ENCODE peak calls at places on chromosomes 16 and 17, in seven cellular contexts. A, N, B, H, K, L and D are unnamed samples. For H3K27me3, the result is how much of the 10 kb centered on the place peaks cover.

GRCh38 chr16:53282328-53282727 is 151.9 kb upstream of the RBL2 start:
- DNase-seq in B (no peak), K (no peak), N (no peak), L (no peak), A (no peak), H (no peak), D (no peak)

GRCh38 chr17:5049314-5049819 is 14.1 kb upstream of the SLC52A1 start:
- DNase-seq in N (no peak), B (no peak), L (no peak), K (no peak), A (peak), H (no peak), D (no peak)

GRCh38 chr16:88384222-88385111 is 1.7 kb downstream of the ZNF469 start:
- DNase-seq in B (no peak), L (peak), N (no peak), A (no peak), H (no peak), K (no peak), D (no peak)

GRCh38 chr17:40602445-40603443 is 37.5 kb upstream of the CCR7 start:
- DNase-seq in N (no peak), B (no peak), H (peak), L (no peak), A (no peak), K (peak), D (no peak)

GRCh38 chr17:51356084-51356410 is 95.7 kb downstream of the UTP18 start:
- DNase-seq in K (no peak), A (no peak), H (no peak), B (no peak), N (no peak), L (no peak), D (no peak)

GRCh38 chr17:18004345-18004744 is 31.7 kb downstream of the DRC3 start:
- DNase-seq in B (no peak), K (no peak), L (peak), N (no peak), H (peak), A (no peak), D (no peak)

GRCh38 chr16:75250089-75250808 is 1.2 kb downstream of the BCAR1 start:
- DNase-seq in L (peak), N (peak), K (peak), A (no peak), H (no peak), B (no peak), D (peak)

GRCh38 chr16:28878083-28878926 is at the start of gene ATP2A1:
- DNase-seq in B (no peak), L (peak), A (no peak), K (no peak), N (no peak), H (no peak), D (no peak)

GRCh38 chr16:20799599-20799998 is 6.7 kb downstream of the ERI2 start:
- DNase-seq in H (no peak), A (no peak), K (peak), B (no peak), N (no peak), L (no peak), D (peak)

GRCh38 chr17:72976971-72977767 is 115.3 kb downstream of the SLC39A11 start:
- DNase-seq in B (no peak), A (no peak), K (peak), H (peak), L (peak), N (peak), D (peak)

GRCh38 chr16:11145173-11145820 is 110.7 kb downstream of the SOCS1 start:
- DNase-seq in H (no peak), B (no peak), L (peak), K (no peak), N (no peak), A (no peak), D (peak)

GRCh38 chr17:59441459-59442096 is 110.1 kb downstream of the YPEL2 start:
- DNase-seq in A (no peak), H (no peak), B (no peak), N (no peak), K (no peak), L (no peak), D (no peak)

GRCh38 chr17:82345151-82345976 is 11.8 kb upstream of the SECTM1 start:
- DNase-seq in H (no peak), A (no peak), L (peak), B (no peak), N (no peak), K (no peak), D (no peak)

GRCh38 chr17:64095144-64095882 is 34.6 kb downstream of the ERN1 start:
- DNase-seq in K (no peak), A (no peak), N (no peak), B (peak), H (no peak), L (no peak), D (no peak)

GRCh38 chr17:28270926-28271325 is 48.1 kb upstream of the TMEM97 start:
- DNase-seq in K (no peak), N (no peak), H (no peak), B (no peak), A (no peak), L (no peak), D (peak)

GRCh38 chr16:15777533-15778203 is 79.2 kb downstream of the MYH11 start:
- DNase-seq in B (peak), A (no peak), H (peak), L (no peak), N (no peak), K (peak), D (peak)

GRCh38 chr17:36008998-36009665 is 7.8 kb upstream of the CCL15 start:
- DNase-seq in B (peak), H (peak), N (no peak), L (no peak), A (no peak), K (peak), D (peak)

GRCh38 chr16:14331020-14331419 is 259.9 kb downstream of the MRTFB start:
- DNase-seq in L (no peak), H (no peak), A (no peak), B (no peak), K (no peak), N (no peak), D (no peak)

GRCh38 chr16:69890114-69890890 is 60.8 kb upstream of the CLEC18A start:
- DNase-seq in A (no peak), H (peak), L (peak), N (peak), B (peak), K (peak), D (peak)

GRCh38 chr17:692116-692515 is 22.5 kb downstream of the VPS53 start:
- DNase-seq in B (no peak), L (no peak), K (peak), N (no peak), H (no peak), A (no peak), D (peak)

GRCh38 chr16:61814716-61815347 is 221.4 kb downstream of the CDH8 start:
- DNase-seq in H (no peak), B (no peak), K (no peak), A (no peak), L (no peak), N (no peak), D (no peak)

GRCh38 chr17:32015245-32016013 is 8.2 kb downstream of the LRRC37B start:
- DNase-seq in K (no peak), L (peak), B (no peak), A (no peak), N (no peak), H (no peak), D (no peak)

GRCh38 chr16:84292032-84292431 is 2.6 kb upstream of the WFDC1 start:
- DNase-seq in H (no peak), B (no peak), L (no peak), K (no peak), A (no peak), N (no peak), D (peak)

GRCh38 chr16:30370444-30371247 is at the start of gene TBC1D10B:
- DNase-seq in K (peak), N (peak), B (peak), L (peak), H (peak), A (peak), D (peak)

GRCh38 chr16:10181196-10182162 is 749 bp downstream of the GRIN2A start:
- DNase-seq in B (peak), L (peak), K (peak), N (peak), H (peak), A (no peak), D (peak)

GRCh38 chr17:68021963-68022362 is 13.6 kb upstream of the KPNA2 start:
- DNase-seq in A (no peak), B (no peak), L (no peak), N (no peak), K (no peak), H (no peak), D (no peak)

GRCh38 chr16:85192736-85193493 is 80.6 kb upstream of the CIBAR2 start:
- DNase-seq in K (peak), N (no peak), A (no peak), H (no peak), L (peak), B (no peak), D (peak)

GRCh38 chr17:7249219-7249618 is 2.3 kb downstream of the CTDNEP1 start:
- DNase-seq in B (no peak), H (no peak), L (no peak), A (no peak), K (no peak), N (no peak), D (no peak)

GRCh38 chr17:17570207-17570797 is 21.2 kb downstream of the PEMT start:
- DNase-seq in L (peak), N (peak), A (no peak), B (peak), H (peak), K (peak), D (peak)

GRCh38 chr16:57358527-57359095 is at the start of gene CCL22:
- DNase-seq in B (no peak), K (no peak), N (no peak), L (no peak), A (no peak), H (no peak), D (no peak)

GRCh38 chr17:61201211-61201610 is 198.4 kb upstream of the TBX2 start:
- DNase-seq in K (peak), B (no peak), L (no peak), N (no peak), A (no peak), H (no peak), D (peak)

GRCh38 chr16:49564577-49565224 is 191.1 kb downstream of the C16orf78 start:
- DNase-seq in B (no peak), N (no peak), H (no peak), K (no peak), L (no peak), A (no peak), D (peak)

DNA sequence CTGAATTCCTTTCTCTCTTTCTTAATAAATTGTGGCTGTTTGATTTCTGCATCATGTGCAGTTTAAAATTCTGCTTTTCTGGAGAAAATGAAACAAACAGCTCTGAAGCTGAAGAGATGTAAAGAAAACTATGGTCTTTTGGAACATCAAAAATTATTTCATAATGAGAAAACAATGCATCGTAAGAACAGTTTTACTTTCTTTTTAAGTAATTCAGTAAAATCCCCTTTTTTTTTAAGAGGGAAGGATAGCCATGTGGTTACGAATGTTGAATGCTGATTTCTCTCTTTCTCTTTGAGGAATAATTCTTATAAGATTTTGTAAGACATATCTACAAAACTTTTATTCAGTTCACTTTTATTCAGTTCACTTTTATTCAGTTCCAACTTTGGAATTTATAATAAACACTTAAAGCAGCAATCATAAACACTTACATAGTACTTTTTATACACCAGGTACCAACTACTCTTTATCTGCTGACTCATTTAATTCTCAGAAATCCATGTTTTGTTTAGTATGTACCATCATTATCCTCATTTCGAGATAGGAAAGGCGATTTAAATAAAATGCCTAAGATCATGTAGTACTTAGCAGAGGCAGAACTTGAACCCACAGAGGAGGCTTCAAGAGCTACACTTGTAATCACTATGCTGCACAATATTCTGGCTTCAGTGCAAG is 26.6 kb downstream of the CNTNAP4 start:
- DNase-seq in H (no peak), B (no peak), K (no peak), L (no peak), A (no peak), N (no peak), D (no peak)
- H3K27me3 ChIP-seq in H (under half), B (under half), K (under half), L (under half), A (under half), N (under half), D (under half)

GRCh38 chr16:27363246-27363632 is 38.7 kb upstream of the IL21R start:
- DNase-seq in B (no peak), N (no peak), L (no peak), A (no peak), K (no peak), H (no peak), D (no peak)
- H3K27me3 ChIP-seq in B (under half), N (under half), L (under half), A (under half), K (under half), H (under half), D (under half)

DNA sequence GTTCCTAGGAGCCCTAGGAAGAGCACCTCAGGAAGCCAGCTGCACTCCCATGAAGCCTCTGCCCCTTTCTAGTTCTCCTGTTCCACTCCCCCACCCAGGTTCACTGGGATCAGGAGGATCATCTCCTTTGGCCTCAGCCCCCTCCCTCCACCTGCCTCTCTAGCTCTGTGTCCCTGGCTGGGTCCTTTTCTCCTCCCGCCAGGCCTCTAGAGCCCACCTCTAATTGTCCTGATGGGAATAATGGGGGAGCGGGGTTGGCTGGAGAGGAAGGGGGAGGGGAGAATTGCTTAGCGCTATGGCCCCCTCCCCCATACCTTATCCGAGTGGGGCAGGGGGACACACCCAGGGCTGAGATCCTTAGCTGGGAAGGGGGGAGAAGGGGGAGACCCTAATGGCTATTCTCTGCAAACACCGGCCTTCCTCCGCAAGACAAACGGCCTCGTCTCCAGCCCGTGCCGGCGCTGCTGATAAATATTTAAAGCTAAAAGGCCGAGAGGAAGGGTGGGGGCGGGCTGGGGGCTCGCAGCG is 999 bp downstream of the HOXB7 start:
- DNase-seq in H (peak), A (no peak), B (peak), L (no peak), K (no peak), N (no peak), D (no peak)
- H3K27me3 ChIP-seq in H (half or more), A (under half), B (half or more), L (half or more), K (under half), N (half or more), D (under half)

GRCh38 chr16:19113577-19114358 is at the start of gene ITPRIPL2:
- DNase-seq in B (peak), A (no peak), L (peak), H (peak), N (peak), K (peak), D (peak)
- H3K27me3 ChIP-seq in B (under half), A (under half), L (under half), H (under half), N (under half), K (under half), D (under half)

GRCh38 chr16:63808730-63809129 is 1313.1 kb downstream of the CDH11 start:
- DNase-seq in A (no peak), K (no peak), N (no peak), H (no peak), B (no peak), L (no peak), D (no peak)

GRCh38 chr16:63806794-63807506 is 1314.9 kb downstream of the CDH11 start:
- DNase-seq in B (no peak), K (no peak), N (no peak), L (no peak), A (no peak), H (no peak), D (no peak)

DNA sequence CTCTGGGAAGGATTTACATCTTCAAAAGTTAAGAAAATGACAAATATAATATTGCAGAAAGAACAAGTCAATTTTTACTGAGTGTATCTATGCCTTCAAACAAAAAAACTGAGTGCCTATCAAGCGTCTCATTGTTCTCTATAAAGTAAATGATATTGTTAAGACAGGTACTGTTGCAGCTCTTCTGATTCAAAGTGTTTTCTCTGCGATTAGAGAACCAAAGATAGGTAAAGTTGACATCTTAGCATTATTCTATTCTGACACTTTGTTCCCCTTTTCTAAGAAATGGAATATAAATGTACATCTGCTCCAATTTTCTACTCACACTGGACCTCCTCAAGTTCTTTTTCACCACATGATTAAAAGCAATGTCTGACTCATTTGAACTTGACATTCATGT is 1317.7 kb downstream of the CDH11 start:
- DNase-seq in K (no peak), A (no peak), L (no peak), H (no peak), B (no peak), N (no peak), D (no peak)
- H3K27me3 ChIP-seq in K (under half), A (under half), L (under half), H (under half), B (under half), N (under half), D (under half)

GRCh38 chr17:8818047-8818446 is 18.9 kb upstream of the MFSD6L start:
- DNase-seq in B (peak), L (no peak), N (no peak), A (no peak), K (no peak), H (peak), D (no peak)
- H3K27me3 ChIP-seq in B (under half), L (under half), N (under half), A (under half), K (under half), H (under half), D (under half)